ENCODE peak calls at places on chromosomes 4 and X, in nine cellular contexts. M is fibroblast of mammary gland, H is AG10803, C is WTC11, N is suprapubic skin, V is fibroblast of villous mesenchyme, E is astrocyte of the spinal cord, I is H9, T is nephron progenitor cell. A is an unnamed sample.
A peak's percentile ranks its signal among the peaks of the same experiment; 100 is the strongest.

GRCh38 chr4:38025665-38026064 is 65.5 kb downstream of the PTTG2 start:
- DNase-seq in C (no peak), I (no peak), T (no peak), N (no peak), E (no peak), H (no peak), V (no peak), M (no peak), A (no peak)

GRCh38 chr4:57119054-57119651 is 9.0 kb upstream of the IGFBP7 start:
- DNase-seq in M (peak; percentile 92), E (peak; percentile 93), H (peak; percentile 93), I (no peak), V (peak; percentile 96), C (no peak), T (no peak), N (peak; percentile 83), A (no peak)

GRCh38 chrX:48028091-48028490 is 21.3 kb downstream of the SPACA5 start:
- DNase-seq in V (no peak), E (no peak), T (no peak), N (no peak), C (no peak), M (no peak), H (no peak), I (no peak), A (no peak)

GRCh38 chr4:87567191-87567590 is 38.0 kb upstream of the SPARCL1 start:
- DNase-seq in V (no peak), M (no peak), E (no peak), I (no peak), C (no peak), H (no peak), T (no peak), N (no peak), A (no peak)

GRCh38 chr4:188221090-188221489 is 81.8 kb downstream of the TRIML1 start:
- DNase-seq in H (no peak), M (no peak), C (no peak), T (no peak), N (no peak), E (no peak), V (no peak), I (no peak), A (no peak)

GRCh38 chrX:150482537-150483217 is 85.7 kb upstream of the MTM1 start:
- DNase-seq in I (no peak), T (no peak), N (no peak), H (peak; percentile 35), V (peak; percentile 60), M (peak; percentile 70), E (peak; percentile 57), C (no peak), A (no peak)

GRCh38 chrX:54045563-54046228 is 1.4 kb upstream of the PHF8 start:
- DNase-seq in T (no peak), H (no peak), M (no peak), I (no peak), V (no peak), C (no peak), E (no peak), N (no peak), A (no peak)

GRCh38 chrX:96563663-96564062 is 121.0 kb upstream of the DIAPH2 start:
- DNase-seq in T (no peak), V (peak; percentile 70), N (no peak), C (no peak), I (no peak), M (peak; percentile 75), H (peak; percentile 77), E (no peak), A (no peak)

GRCh38 chr4:67929447-67929846 is 33.8 kb downstream of the TMPRSS11A start:
- DNase-seq in C (no peak), E (peak; percentile 51), M (peak; percentile 83), I (no peak), V (peak; percentile 19), N (no peak), H (peak; percentile 9), T (no peak), A (no peak)

GRCh38 chr4:1802151-1802715 is 9.1 kb downstream of the FGFR3 start:
- DNase-seq in N (peak; percentile 90), M (peak; percentile 25), V (peak; percentile 62), C (no peak), H (peak; percentile 72), E (no peak), I (no peak), T (no peak), A (no peak)

GRCh38 chr4:126839066-126839465 is 793.7 kb upstream of the INTU start:
- DNase-seq in H (peak; percentile 44), I (no peak), N (no peak), M (peak; percentile 50), E (peak; percentile 65), C (no peak), T (no peak), V (peak; percentile 17), A (no peak)

GRCh38 chr4:70133473-70133872 is 20.6 kb upstream of the PRR27 start:
- DNase-seq in C (peak; percentile 13), V (no peak), H (no peak), I (no peak), M (no peak), E (no peak), T (no peak), N (no peak), A (no peak)

GRCh38 chr4:119304431-119304830 is 17.5 kb downstream of the FABP2 start:
- DNase-seq in M (no peak), T (no peak), I (no peak), E (no peak), N (no peak), V (no peak), H (no peak), C (no peak), A (no peak)

GRCh38 chr4:162498168-162498567 is 334.4 kb upstream of the FSTL5 start:
- DNase-seq in N (no peak), T (no peak), V (no peak), E (no peak), I (no peak), C (no peak), M (no peak), H (no peak), A (no peak)

GRCh38 chr4:172826346-172826745 is 342.3 kb upstream of the GALNT7 start:
- DNase-seq in V (no peak), H (no peak), T (no peak), I (no peak), E (peak; percentile 13), N (no peak), M (no peak), C (no peak), A (no peak)

GRCh38 chr4:172826866-172827265 is 341.7 kb upstream of the GALNT7 start:
- DNase-seq in M (no peak), C (no peak), I (no peak), V (no peak), E (no peak), T (no peak), H (no peak), N (no peak), A (no peak)

GRCh38 chr4:172830295-172830764 is 338.3 kb upstream of the GALNT7 start:
- DNase-seq in T (no peak), H (no peak), I (no peak), C (no peak), V (peak; percentile 10), N (no peak), M (peak; percentile 24), E (peak; percentile 34), A (no peak)
- TF ChIP-seq CTCF in T (peak; percentile 71), H (peak; percentile 54), I (peak; percentile 69), C (peak; percentile 63), V (peak; percentile 47), N (peak; percentile 28), M (peak; percentile 41), E (peak; percentile 19), A (peak; percentile 81)

DNA sequence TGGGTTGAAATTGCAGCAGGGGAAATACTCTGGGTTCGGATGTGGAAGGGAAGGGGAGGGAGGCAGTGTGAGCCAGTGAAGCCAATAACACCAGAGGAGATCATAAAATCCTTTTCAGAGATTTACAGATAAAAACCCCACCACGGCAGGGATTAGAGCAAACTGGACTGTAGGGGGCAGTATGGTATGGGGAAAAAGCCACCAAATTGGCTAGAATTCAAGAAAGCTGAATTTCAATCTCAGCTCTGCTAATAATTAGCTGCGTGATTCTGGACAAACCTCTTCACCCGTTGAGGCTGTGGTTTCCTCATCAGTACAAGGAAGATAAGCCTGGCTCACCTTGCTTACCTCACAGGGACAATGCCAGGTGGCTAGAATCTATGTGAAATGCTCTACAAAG is 108.1 kb downstream of the ATG4A start:
- DNase-seq in V (peak; percentile 59), H (peak; percentile 6), N (no peak), T (peak; percentile 52), I (no peak), E (peak; percentile 25), M (peak; percentile 59), C (peak; percentile 18), A (no peak)
- TF ChIP-seq CTCF in V (peak; percentile 52), H (peak; percentile 53), N (peak; percentile 14), T (peak; percentile 59), I (peak; percentile 83), E (peak; percentile 57), M (peak; percentile 68), C (peak; percentile 40), A (peak; percentile 82)

DNA sequence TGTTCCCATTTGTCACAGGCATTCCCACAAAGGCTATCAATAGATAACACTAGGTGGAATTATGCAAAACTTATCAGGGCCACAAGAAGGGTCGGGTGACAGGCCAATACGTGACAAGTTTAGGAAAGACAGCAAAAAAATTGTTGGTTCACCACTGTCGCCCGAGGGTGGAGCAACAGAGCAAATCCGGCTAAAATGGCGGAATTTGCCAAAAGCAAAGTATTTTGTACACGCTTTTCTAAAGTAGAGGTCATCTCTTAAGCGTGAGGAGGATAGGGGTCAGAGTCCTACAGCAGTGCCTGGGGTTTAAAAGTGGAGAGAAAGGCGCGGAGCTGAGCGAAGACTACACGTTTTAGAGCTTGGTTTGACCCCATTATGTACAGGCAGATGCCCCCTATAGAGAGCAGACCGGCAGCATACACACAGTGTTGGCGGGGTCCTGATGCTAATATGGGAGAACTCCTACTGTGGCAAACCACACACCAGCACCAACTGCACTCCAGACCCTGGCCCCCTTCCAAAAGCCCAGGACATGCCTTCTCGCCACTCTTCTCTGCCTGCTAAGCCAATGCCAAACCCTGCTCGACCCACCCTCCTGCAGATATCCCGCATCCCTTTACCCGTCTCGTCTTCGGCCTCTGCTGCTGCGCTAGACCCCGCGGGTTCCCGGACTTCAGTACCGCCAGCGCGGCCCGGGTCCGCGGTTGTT is 733 bp downstream of the CCNA2 start:
- DNase-seq in T (peak; percentile 26), M (no peak), C (peak; percentile 12), E (peak; percentile 41), H (no peak), V (peak; percentile 16), I (peak; percentile 32), N (no peak), A (no peak)
- TF ChIP-seq CTCF in T (no peak), M (peak; percentile 12), C (no peak), E (no peak), H (peak; percentile 49), V (no peak), I (peak; percentile 25), N (no peak), A (peak; percentile 40)

GRCh38 chrX:115229337-115229991 is 4.4 kb downstream of the LRCH2 start:
- DNase-seq in N (no peak), V (no peak), E (no peak), I (no peak), T (no peak), H (no peak), C (no peak), M (no peak), A (no peak)

DNA sequence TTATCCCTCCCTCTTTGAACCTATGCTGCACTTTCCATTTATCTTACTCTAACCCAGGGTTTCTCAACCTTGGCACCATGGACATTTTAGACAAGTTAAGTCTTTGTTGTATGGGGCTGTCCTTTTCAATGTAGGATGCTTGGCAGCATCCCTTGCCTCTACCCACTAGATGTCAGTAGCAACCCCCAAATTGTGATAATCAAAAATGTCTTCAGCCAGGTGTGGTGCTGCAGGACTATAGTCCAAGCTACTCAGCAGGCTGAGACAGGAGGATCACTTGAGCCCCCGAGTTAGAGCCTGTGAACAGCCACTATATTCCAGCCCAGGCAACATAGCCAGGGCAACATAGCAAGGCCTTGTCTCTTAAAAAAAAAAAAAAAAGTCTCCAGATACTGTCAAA is 7.0 kb downstream of the LRCH2 start:
- DNase-seq in V (peak; percentile 33), I (peak; percentile 61), T (no peak), C (peak; percentile 13), H (peak; percentile 7), E (peak; percentile 12), M (peak; percentile 27), N (no peak), A (no peak)
- TF ChIP-seq CTCF in V (peak; percentile 56), I (peak; percentile 87), T (peak; percentile 51), C (no peak), H (peak; percentile 49), E (peak; percentile 52), M (peak; percentile 40), N (no peak), A (peak; percentile 65)